ENCODE peak calls at places on chromosomes 2 and 18, in six cellular contexts. P, O, W, L, T and B are unnamed samples.
A peak's percentile ranks its signal among the peaks of the same experiment; 100 is the strongest.

GRCh38 chr2:30197570-30197969 is 33.8 kb upstream of the LBH start:
- DNase-seq in T (no peak), L (no peak), W (no peak), P (no peak), O (no peak), B (no peak)

GRCh38 chr2:172807011-172807410 is 71.4 kb downstream of the RAPGEF4 start:
- DNase-seq in W (no peak), O (no peak), P (no peak), L (no peak), T (peak; percentile 20), B (no peak)

GRCh38 chr2:101432411-101433181 is 42.3 kb downstream of the RFX8 start:
- DNase-seq in P (no peak), T (no peak), L (no peak), W (peak; percentile 82), O (peak; percentile 23), B (no peak)

GRCh38 chr18:5462227-5462626 is 81.6 kb downstream of the EPB41L3 start:
- DNase-seq in W (no peak), L (no peak), P (no peak), O (no peak), T (no peak), B (no peak)

GRCh38 chr2:240319855-240320560 is 115.5 kb upstream of the GPC1 start:
- DNase-seq in T (peak; percentile 53), O (peak; percentile 91), W (no peak), P (no peak), L (no peak), B (peak; percentile 80)

GRCh38 chr2:121084137-121084680 is 200.8 kb downstream of the TFCP2L1 start:
- DNase-seq in W (no peak), L (no peak), T (no peak), O (no peak), P (no peak), B (no peak)

GRCh38 chr2:239307921-239308620 is 92.7 kb downstream of the HDAC4 start:
- DNase-seq in O (no peak), P (no peak), T (no peak), L (no peak), W (no peak), B (no peak)

GRCh38 chr2:167196461-167197252 is 308.4 kb downstream of the XIRP2 start:
- DNase-seq in T (peak; percentile 9), W (no peak), P (no peak), O (peak; percentile 67), L (peak; percentile 46), B (peak; percentile 3)

GRCh38 chr2:206323033-206323432 is 48.6 kb downstream of the ZDBF2 start:
- DNase-seq in O (no peak), W (no peak), L (no peak), T (no peak), P (no peak), B (no peak)

GRCh38 chr2:109275120-109276040 is 146.4 kb downstream of the SH3RF3 start:
- DNase-seq in T (no peak), P (no peak), L (no peak), W (no peak), O (no peak), B (no peak)

GRCh38 chr18:61502472-61502871 is 169.2 kb downstream of the CDH20 start:
- DNase-seq in L (no peak), W (no peak), O (peak; percentile 78), T (peak; percentile 79), P (no peak), B (no peak)

GRCh38 chr2:170862503-170862902 is 45.8 kb downstream of the GAD1 start:
- DNase-seq in T (no peak), O (no peak), L (no peak), W (no peak), P (no peak), B (no peak)

GRCh38 chr2:147649963-147650362 is 194.9 kb upstream of the ACVR2A start:
- DNase-seq in O (no peak), P (no peak), T (no peak), L (no peak), W (no peak), B (no peak)

GRCh38 chr2:161139098-161139987 is 20.9 kb upstream of the TANK start:
- DNase-seq in O (peak; percentile 42), L (no peak), T (no peak), W (no peak), P (no peak), B (no peak)

GRCh38 chr2:215354771-215355695 is 43.2 kb downstream of the ATIC start:
- DNase-seq in T (no peak), L (no peak), P (no peak), O (peak; percentile 80), W (no peak), B (no peak)

GRCh38 chr2:183242937-183243336 is 118.7 kb downstream of the NUP35 start:
- DNase-seq in W (no peak), L (no peak), O (peak; percentile 19), T (no peak), P (no peak), B (no peak)

GRCh38 chr18:37318360-37319037 is 247.1 kb downstream of the CELF4 start:
- DNase-seq in W (no peak), T (no peak), L (no peak), P (no peak), O (no peak), B (no peak)

GRCh38 chr2:207224391-207224790 is 58.6 kb upstream of the KLF7 start:
- DNase-seq in T (no peak), W (no peak), O (no peak), L (no peak), P (no peak), B (no peak)

GRCh38 chr2:199092419-199092818 is 365.3 kb downstream of the SATB2 start:
- DNase-seq in O (no peak), L (no peak), W (no peak), P (no peak), T (no peak), B (peak; percentile 81)

GRCh38 chr2:66439291-66440010 is 4.5 kb downstream of the MEIS1 start:
- DNase-seq in L (peak; percentile 27), P (no peak), O (peak; percentile 53), W (no peak), T (no peak), B (no peak)

GRCh38 chr18:22556271-22556990 is 138.7 kb upstream of the CTAGE1 start:
- DNase-seq in L (peak; percentile 81), W (peak; percentile 79), P (no peak), O (peak; percentile 46), T (peak; percentile 46), B (peak; percentile 85)

GRCh38 chr2:167944825-167945659 is 302.4 kb downstream of the STK39 start:
- DNase-seq in P (no peak), W (no peak), L (no peak), T (no peak), O (peak; percentile 47), B (no peak)

GRCh38 chr18:51028201-51028805 is 1.7 kb upstream of the SMAD4 start:
- DNase-seq in O (peak; percentile 22), T (no peak), W (no peak), P (no peak), L (no peak), B (no peak)

GRCh38 chr2:28400921-28401320 is 8.3 kb downstream of the FOSL2 start:
- DNase-seq in P (no peak), L (no peak), W (no peak), T (no peak), O (no peak), B (no peak)

GRCh38 chr2:28399946-28400345 is 7.3 kb downstream of the FOSL2 start:
- DNase-seq in W (no peak), L (no peak), T (no peak), O (no peak), P (no peak), B (no peak)

GRCh38 chr2:28401948-28402550 is 9.4 kb downstream of the FOSL2 start:
- DNase-seq in L (no peak), T (no peak), W (no peak), O (no peak), P (no peak), B (no peak)

GRCh38 chr2:28400434-28400833 is 7.8 kb downstream of the FOSL2 start:
- DNase-seq in P (no peak), T (no peak), L (no peak), W (no peak), O (no peak), B (no peak)

GRCh38 chr2:28401411-28401810 is 8.8 kb downstream of the FOSL2 start:
- DNase-seq in T (no peak), L (no peak), O (no peak), W (no peak), P (no peak), B (peak; percentile 58)
- H3K36me3 ChIP-seq in T (no peaks in the 10 kb centered on the region), L (peaks cover 36% of the 10 kb centered on the region), O (no peaks in the 10 kb centered on the region), W (peaks cover 78% of the 10 kb centered on the region), P (peaks cover 26% of the 10 kb centered on the region), B (peaks cover 28% of the 10 kb centered on the region)

GRCh38 chr2:85310330-85310729 is 17.5 kb downstream of the TGOLN2 start:
- DNase-seq in L (no peak), O (no peak), W (no peak), P (no peak), T (no peak), B (no peak)

GRCh38 chr2:85308951-85309555 is 18.7 kb downstream of the TGOLN2 start:
- DNase-seq in L (peak; percentile 53), T (no peak), W (peak; percentile 63), P (peak; percentile 53), O (peak; percentile 69), B (peak; percentile 97)

GRCh38 chr2:85308201-85308600 is 19.6 kb downstream of the TGOLN2 start:
- DNase-seq in P (no peak), W (no peak), T (no peak), L (no peak), O (no peak), B (no peak)

GRCh38 chr2:85309699-85310321 is 18.0 kb downstream of the TGOLN2 start:
- DNase-seq in P (no peak), W (no peak), O (no peak), T (no peak), L (no peak), B (no peak)

DNA sequence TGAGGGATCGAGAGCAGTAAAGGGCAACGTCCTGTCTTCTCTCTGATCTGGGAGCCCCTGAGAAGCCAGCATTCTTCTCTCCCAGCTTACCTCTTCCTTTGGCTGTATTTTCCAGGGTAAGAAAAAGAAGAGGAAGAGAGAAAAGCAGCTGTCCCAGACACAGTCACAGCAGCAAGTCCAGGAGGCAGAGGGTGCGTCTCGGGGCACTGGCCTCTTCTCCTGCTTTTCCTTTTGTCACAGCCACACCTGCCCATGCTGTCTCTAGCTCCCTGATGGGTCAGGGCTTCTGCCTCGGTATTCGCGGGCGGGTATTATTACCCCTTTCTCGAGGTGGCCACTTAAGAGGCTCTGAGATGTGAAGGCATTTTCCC is 20.3 kb downstream of the TGOLN2 start:
- DNase-seq in P (no peak), L (no peak), O (no peak), T (no peak), W (no peak), B (no peak)
- TF ChIP-seq CTCF in P (no peak), L (no peak), O (no peak), T (no peak), W (no peak), B (no peak)

DNA sequence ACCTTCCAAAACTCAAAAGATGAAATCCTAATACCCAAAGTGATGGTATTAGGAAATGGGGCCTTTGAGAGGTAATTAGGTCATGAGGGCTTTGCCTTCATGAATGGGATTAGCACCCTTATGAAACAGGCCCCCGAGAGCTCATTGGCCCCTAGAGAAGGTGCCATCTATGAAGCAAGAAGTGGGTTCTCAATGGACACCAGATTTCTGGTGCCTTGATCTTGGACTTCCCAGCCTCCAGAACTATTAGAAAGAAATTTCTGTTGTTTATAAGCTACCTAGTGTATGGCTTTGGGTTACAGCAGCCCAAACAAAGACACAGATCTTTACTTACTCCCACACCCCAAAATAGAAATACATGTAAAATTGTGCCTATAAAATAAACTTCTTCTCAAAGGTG is 45.4 kb downstream of the SOCS6 start:
- DNase-seq in W (no peak), P (no peak), T (no peak), L (no peak), O (no peak), B (no peak)
- H3K4me1 ChIP-seq in W (peaks cover 16% of the 10 kb centered on the region), P (peaks cover 21% of the 10 kb centered on the region), T (no peaks in the 10 kb centered on the region), L (peaks cover 23% of the 10 kb centered on the region), O (peaks cover 8% of the 10 kb centered on the region), B (no peaks in the 10 kb centered on the region)

GRCh38 chr2:178747767-178748166 is 59.5 kb downstream of the TTN start:
- DNase-seq in O (no peak), W (no peak), P (no peak), L (no peak), T (no peak), B (no peak)
- H3K36me3 ChIP-seq in O (peaks cover 99% of the 10 kb centered on the region), W (peaks cover 88% of the 10 kb centered on the region), P (peaks cover 27% of the 10 kb centered on the region), L (peaks cover 62% of the 10 kb centered on the region), T (no peaks in the 10 kb centered on the region), B (no peaks in the 10 kb centered on the region)